ENCODE peak calls at places on chromosomes 13 and 19, in ten cellular contexts. U is stimulated activated CD8-positive, alpha-beta memory T cell treated with anti-CD3 and anti-CD28 coated beads, Interleukin-7, amount 100 ng/mL, for 1 hour; X is HT1080; L is stomach; Q is activated naive CD4-positive, alpha-beta T cell; B is D721Med; I is effector CD4-positive, alpha-beta T cell; P is Peyer's patch; J is NCI-H1417 treated with DMSO at 0.1 percent for 48 hours; E is NCI-H1092. R is an unnamed sample.

GRCh38 chr19:43675269-43675879 is 5.4 kb upstream of the PLAUR start:
- DNase-seq in Q (no peak), P (peak), X (peak), L (peak), B (no peak), I (no peak), U (no peak), E (no peak), J (no peak), R (no peak)

GRCh38 chr19:49427855-49428546 is 2.8 kb downstream of the GFY start:
- DNase-seq in B (no peak), U (no peak), X (no peak), L (peak), E (no peak), Q (no peak), P (no peak), J (no peak), I (no peak), R (no peak)

GRCh38 chr19:7216373-7216902 is 77.8 kb downstream of the INSR start:
- DNase-seq in U (no peak), Q (no peak), X (no peak), B (no peak), P (no peak), J (no peak), I (no peak), E (no peak), L (no peak), R (no peak)

GRCh38 chr19:17873661-17874422 is 2.1 kb downstream of the SLC5A5 start:
- DNase-seq in B (no peak), J (no peak), X (no peak), U (peak), Q (peak), E (no peak), I (peak), P (peak), L (peak), R (peak)

GRCh38 chr13:89750371-89750770 is 1597.1 kb upstream of the MIR17HG start:
- DNase-seq in I (no peak), E (no peak), P (no peak), B (no peak), J (no peak), X (no peak), Q (no peak), U (no peak), L (no peak), R (no peak)

GRCh38 chr13:46861959-46862358 is 34.9 kb downstream of the HTR2A start:
- DNase-seq in P (no peak), U (no peak), B (no peak), I (no peak), Q (no peak), L (no peak), X (no peak), J (no peak), E (no peak), R (no peak)

GRCh38 chr13:49304763-49305695 is 57.3 kb downstream of the CDADC1 start:
- DNase-seq in B (no peak), Q (no peak), I (no peak), X (no peak), E (no peak), J (peak), L (no peak), U (no peak), P (no peak), R (no peak)

GRCh38 chr19:38975214-38975860 is at the start of gene FBXO17:
- DNase-seq in I (no peak), U (no peak), X (peak), B (no peak), Q (no peak), J (no peak), L (peak), P (peak), E (no peak), R (peak)

GRCh38 chr19:1860821-1861598 is 2.4 kb downstream of the KLF16 start:
- DNase-seq in I (no peak), L (no peak), P (no peak), Q (no peak), J (no peak), B (no peak), E (no peak), U (no peak), X (no peak), R (no peak)

GRCh38 chr19:35403116-35403760 is 32.4 kb downstream of the GPR42 start:
- DNase-seq in X (no peak), L (no peak), J (no peak), Q (no peak), P (no peak), B (no peak), E (no peak), I (no peak), U (no peak), R (no peak)

GRCh38 chr19:34556500-34556899 is 74.9 kb downstream of the WTIP start:
- DNase-seq in Q (no peak), L (no peak), P (no peak), E (peak), B (no peak), X (peak), U (no peak), I (no peak), J (no peak), R (no peak)

GRCh38 chr19:40576181-40576584 is 490 bp upstream of the SHKBP1 start:
- DNase-seq in I (no peak), Q (no peak), J (no peak), P (no peak), U (no peak), B (peak), E (no peak), X (no peak), L (no peak), R (no peak)

GRCh38 chr19:34232566-34233481 is 21.5 kb upstream of the GARRE1 start:
- DNase-seq in B (peak), L (no peak), P (no peak), U (no peak), X (peak), E (no peak), I (no peak), Q (no peak), J (no peak), R (no peak)

GRCh38 chr13:113971471-113972231 is 2.2 kb downstream of the C13orf46 start:
- DNase-seq in L (no peak), X (no peak), P (no peak), I (no peak), B (no peak), Q (no peak), J (no peak), E (no peak), U (no peak), R (peak)

GRCh38 chr19:51256053-51256682 is 5.3 kb downstream of the SIGLECL1 start:
- DNase-seq in B (no peak), L (no peak), P (no peak), E (no peak), I (no peak), X (no peak), U (no peak), J (no peak), Q (no peak), R (no peak)

R was measured in upper lobe of right lung.